ENCODE peak calls at places on chromosome 21, in ten cellular contexts. L is stimulated activated naive CD8-positive, alpha-beta T cell treated with anti-CD3 and anti-CD28 coated beads, Interleukin-15, amount 100 ng/mL, for 72 hours; O is GM03348; Q is stimulated activated CD8-positive, alpha-beta memory T cell treated with anti-CD3 and anti-CD28 coated beads, Interleukin-7, amount 100 ng/mL, for 1 hour; A is CD8-positive, alpha-beta T cell; H is left lung; N is left colon; S is nephron progenitor cell; I is mesenteric fat pad; P is NCI-H1436 treated with DMSO at 0.1 percent for 48 hours. Z is an unnamed sample.

GRCh38 chr21:42724226-42724920 is 71.0 kb downstream of the PDE9A start:
- DNase-seq in L (no peak), O (peak; percentile 85), Q (no peak), A (no peak), H (no peak), N (peak; percentile 85), S (no peak), I (no peak), P (no peak), Z (peak; percentile 42)

GRCh38 chr21:37619464-37619974 is 252.9 kb downstream of the DYRK1A start:
- DNase-seq in L (no peak), O (no peak), Q (no peak), A (no peak), H (no peak), N (no peak), S (no peak), I (no peak), P (no peak), Z (no peak)

GRCh38 chr21:20527691-20528090 is 470.5 kb upstream of the NCAM2 start:
- DNase-seq in L (no peak), O (no peak), Q (no peak), A (no peak), H (no peak), N (no peak), S (no peak), I (no peak), P (no peak), Z (no peak)

GRCh38 chr21:35375115-35375514 is 326.0 kb upstream of the RUNX1 start:
- DNase-seq in L (no peak), O (peak; percentile 45), Q (no peak), A (no peak), H (no peak), N (no peak), S (no peak), I (no peak), P (no peak), Z (no peak)

GRCh38 chr21:25171438-25171837 is 435.8 kb downstream of the MRPL39 start:
- DNase-seq in L (no peak), O (peak; percentile 16), Q (no peak), A (no peak), H (no peak), N (no peak), S (no peak), I (no peak), P (no peak), Z (no peak)

GRCh38 chr21:28256420-28256831 is 736.3 kb downstream of the LTN1 start:
- DNase-seq in L (no peak), O (no peak), Q (no peak), A (no peak), H (no peak), N (no peak), S (no peak), I (no peak), P (no peak), Z (no peak)

GRCh38 chr21:44089001-44089911 is 17.9 kb upstream of the PWP2 start:
- DNase-seq in L (peak; percentile 49), O (no peak), Q (no peak), A (peak; percentile 51), H (no peak), N (peak; percentile 81), S (no peak), I (peak; percentile 81), P (no peak), Z (peak; percentile 23)

GRCh38 chr21:41210405-41211040 is 42.6 kb downstream of the BACE2 start:
- DNase-seq in L (no peak), O (no peak), Q (no peak), A (no peak), H (no peak), N (no peak), S (peak; percentile 51), I (no peak), P (no peak), Z (no peak)

GRCh38 chr21:44456915-44457736 is 1.8 kb downstream of the LRRC3 start:
- DNase-seq in L (no peak), O (no peak), Q (no peak), A (no peak), H (peak; percentile 77), N (no peak), S (no peak), I (no peak), P (no peak), Z (no peak)

GRCh38 chr21:28885853-28886177 is 106.9 kb downstream of the LTN1 start:
- DNase-seq in L (no peak), O (peak; percentile 65), Q (no peak), A (no peak), H (no peak), N (no peak), S (no peak), I (no peak), P (no peak), Z (no peak)

GRCh38 chr21:18411565-18411964 is 8.0 kb upstream of the TMPRSS15 start:
- DNase-seq in L (no peak), O (no peak), Q (no peak), A (no peak), H (no peak), N (no peak), S (no peak), I (no peak), P (no peak), Z (no peak)

GRCh38 chr21:34282223-34282622 is 81.6 kb upstream of the KCNE2 start:
- DNase-seq in L (no peak), O (no peak), Q (no peak), A (no peak), H (no peak), N (no peak), S (no peak), I (no peak), P (no peak), Z (no peak)

GRCh38 chr21:44664691-44665090 is 2.0 kb downstream of the KRTAP12-2 start:
- DNase-seq in L (no peak), O (no peak), Q (no peak), A (no peak), H (no peak), N (no peak), S (no peak), I (no peak), P (no peak), Z (no peak)

GRCh38 chr21:45534591-45535331 is 7.5 kb downstream of the SLC19A1 start:
- DNase-seq in L (no peak), O (no peak), Q (no peak), A (no peak), H (peak; percentile 84), N (peak; percentile 83), S (no peak), I (peak; percentile 87), P (no peak), Z (no peak)

GRCh38 chr21:36545776-36546511 is 66.0 kb upstream of the CLDN14 start:
- DNase-seq in L (no peak), O (peak; percentile 30), Q (no peak), A (no peak), H (no peak), N (no peak), S (no peak), I (no peak), P (no peak), Z (no peak)

GRCh38 chr21:43731476-43731875 is 12.5 kb downstream of the PDXK start:
- DNase-seq in L (no peak), O (no peak), Q (no peak), A (no peak), H (no peak), N (no peak), S (no peak), I (no peak), P (no peak), Z (no peak)

GRCh38 chr21:28903448-28903847 is 89.2 kb downstream of the LTN1 start:
- DNase-seq in L (no peak), O (no peak), Q (no peak), A (no peak), H (peak; percentile 63), N (no peak), S (no peak), I (no peak), P (no peak), Z (no peak)

GRCh38 chr21:16279658-16280581 is 550.1 kb downstream of the USP25 start:
- DNase-seq in L (no peak), O (peak; percentile 44), Q (no peak), A (no peak), H (no peak), N (no peak), S (peak; percentile 28), I (no peak), P (no peak), Z (no peak)

GRCh38 chr21:17454315-17455027 is 58.4 kb upstream of the CXADR start:
- DNase-seq in L (peak; percentile 65), O (peak; percentile 68), Q (no peak), A (no peak), H (no peak), N (no peak), S (peak; percentile 79), I (no peak), P (no peak), Z (peak; percentile 35)

GRCh38 chr21:39968010-39968409 is 100.8 kb downstream of the PCP4 start:
- DNase-seq in L (no peak), O (no peak), Q (no peak), A (no peak), H (no peak), N (no peak), S (no peak), I (no peak), P (no peak), Z (no peak)

GRCh38 chr21:17612023-17612564 is 607 bp downstream of the BTG3 start:
- DNase-seq in L (peak; percentile 32), O (peak; percentile 48), Q (no peak), A (peak; percentile 22), H (peak; percentile 88), N (peak; percentile 46), S (no peak), I (no peak), P (no peak), Z (peak; percentile 11)

GRCh38 chr21:36441715-36442114 is 38.2 kb downstream of the CLDN14 start:
- DNase-seq in L (no peak), O (no peak), Q (no peak), A (no peak), H (no peak), N (no peak), S (no peak), I (no peak), P (no peak), Z (no peak)

GRCh38 chr21:33075128-33075527 is 5.2 kb downstream of the OLIG1 start:
- DNase-seq in L (no peak), O (no peak), Q (no peak), A (no peak), H (no peak), N (no peak), S (no peak), I (no peak), P (no peak), Z (no peak)

GRCh38 chr21:36508948-36509347 is 29.0 kb upstream of the CLDN14 start:
- DNase-seq in L (no peak), O (no peak), Q (no peak), A (no peak), H (no peak), N (no peak), S (no peak), I (no peak), P (no peak), Z (no peak)

GRCh38 chr21:39073717-39074116 is 109.5 kb downstream of the PSMG1 start:
- DNase-seq in L (no peak), O (no peak), Q (no peak), A (no peak), H (no peak), N (no peak), S (no peak), I (no peak), P (no peak), Z (no peak)

GRCh38 chr21:29481641-29482040 is 182.9 kb downstream of the BACH1 start:
- DNase-seq in L (no peak), O (peak; percentile 56), Q (no peak), A (no peak), H (no peak), N (no peak), S (no peak), I (no peak), P (no peak), Z (no peak)

GRCh38 chr21:46005081-46005480 is 23.5 kb downstream of the COL6A1 start:
- DNase-seq in L (no peak), O (peak; percentile 14), Q (no peak), A (no peak), H (peak; percentile 25), N (no peak), S (peak; percentile 1), I (no peak), P (no peak), Z (no peak)

GRCh38 chr21:34913786-34914185 is 135.3 kb downstream of the RUNX1 start:
- DNase-seq in L (no peak), O (peak; percentile 56), Q (no peak), A (no peak), H (no peak), N (no peak), S (no peak), I (no peak), P (no peak), Z (no peak)

Z was measured in stimulated activated naive B cell treated with anti-CD40 and anti-IgM and Interleukin-4, amounts not matched to agents 10 μg/mL and 1 μg/mL and 100 μg/mL, for 72 hours.